ENCODE peak calls at places on chromosomes 1 and 21, in nine cellular contexts. L, I, M, Q, B, A, D, H and K are unnamed samples.

GRCh38 chr21:28252923-28253322 is 739.8 kb downstream of the LTN1 start:
- DNase-seq in L (no peak), A (no peak), I (no peak), H (no peak), Q (no peak), M (no peak), D (no peak), B (no peak), K (no peak)

GRCh38 chr1:5611431-5611830 is 380.8 kb downstream of the NPHP4 start:
- DNase-seq in M (no peak), H (no peak), D (no peak), A (no peak), B (no peak), L (no peak), Q (no peak), I (no peak), K (no peak)

GRCh38 chr1:1434131-1434811 is 1.2 kb upstream of the VWA1 start:
- DNase-seq in L (peak; percentile 92), H (peak; percentile 75), I (peak; percentile 37), D (no peak), Q (peak; percentile 36), A (peak; percentile 53), M (no peak), B (peak; percentile 92), K (no peak)

GRCh38 chr1:1144843-1145546 is 28.7 kb upstream of the TTLL10 start:
- DNase-seq in I (no peak), B (no peak), L (no peak), A (peak; percentile 79), Q (no peak), H (no peak), M (no peak), D (no peak), K (no peak)

GRCh38 chr1:33365560-33365997 is 44.7 kb upstream of the A3GALT2 start:
- DNase-seq in Q (peak; percentile 76), M (no peak), B (no peak), L (no peak), D (no peak), A (no peak), H (peak; percentile 65), I (no peak), K (no peak)

GRCh38 chr1:52159033-52159789 is 17.3 kb downstream of the ZFYVE9 start:
- DNase-seq in A (no peak), D (no peak), M (no peak), B (no peak), H (no peak), I (no peak), L (no peak), Q (peak; percentile 14), K (no peak)

GRCh38 chr1:212452323-212453155 is 19.8 kb downstream of the NENF start:
- DNase-seq in D (no peak), H (peak; percentile 53), M (no peak), I (no peak), A (no peak), Q (peak; percentile 85), L (no peak), B (peak; percentile 61), K (no peak)

GRCh38 chr1:235315735-235316134 is 12.2 kb downstream of the ARID4B start:
- DNase-seq in Q (no peak), M (peak; percentile 34), D (no peak), B (no peak), H (no peak), A (no peak), L (no peak), I (no peak), K (no peak)

GRCh38 chr1:41438711-41439110 is 45.8 kb downstream of the EDN2 start:
- DNase-seq in I (no peak), B (no peak), Q (no peak), A (no peak), M (no peak), D (no peak), L (no peak), H (no peak), K (no peak)

GRCh38 chr1:166691476-166691875 is 147.8 kb upstream of the POGK start:
- DNase-seq in I (no peak), Q (no peak), L (no peak), M (no peak), D (no peak), A (no peak), B (no peak), H (no peak), K (no peak)

GRCh38 chr1:226632922-226633351 is 84.4 kb downstream of the STUM start:
- DNase-seq in I (no peak), H (no peak), L (peak; percentile 72), M (peak; percentile 67), Q (no peak), A (no peak), B (peak; percentile 79), D (no peak), K (no peak)

GRCh38 chr1:178192686-178193085 is 98.8 kb downstream of the RASAL2 start:
- DNase-seq in Q (peak; percentile 92), I (no peak), B (no peak), M (no peak), A (peak; percentile 36), H (no peak), D (no peak), L (no peak), K (no peak)

GRCh38 chr1:243667133-243667532 is 182.9 kb downstream of the AKT3 start:
- DNase-seq in M (no peak), H (no peak), A (no peak), D (no peak), Q (no peak), I (no peak), B (no peak), L (no peak), K (no peak)

GRCh38 chr1:226656601-226657277 is 82.3 kb downstream of the ITPKB start:
- DNase-seq in M (peak; percentile 56), L (peak; percentile 49), A (peak; percentile 58), I (peak; percentile 68), H (peak; percentile 13), D (no peak), Q (peak; percentile 85), B (no peak), K (no peak)

GRCh38 chr1:201708085-201708512 is 120.9 kb upstream of the IPO9 start:
- DNase-seq in H (no peak), B (peak; percentile 80), I (no peak), A (no peak), L (no peak), M (no peak), Q (peak; percentile 78), D (no peak), K (peak; percentile 10)

GRCh38 chr1:109186704-109187071 is 27.0 kb upstream of the SARS1 start:
- DNase-seq in D (no peak), A (no peak), I (no peak), L (peak; percentile 91), Q (no peak), H (peak; percentile 16), M (no peak), B (peak; percentile 79), K (no peak)

GRCh38 chr1:234970731-234971476 is 157.7 kb downstream of the TOMM20 start:
- DNase-seq in D (no peak), A (peak; percentile 67), I (peak; percentile 54), L (peak; percentile 90), B (peak; percentile 95), H (peak; percentile 78), Q (peak; percentile 98), M (no peak), K (no peak)

GRCh38 chr1:147434926-147435325 is 106.4 kb upstream of the BCL9 start:
- DNase-seq in B (no peak), H (no peak), L (no peak), M (no peak), I (no peak), Q (no peak), A (no peak), D (no peak), K (no peak)

GRCh38 chr1:224673161-224673560 is 57.0 kb downstream of the CNIH3 start:
- DNase-seq in L (no peak), I (no peak), Q (no peak), A (no peak), H (no peak), D (no peak), M (no peak), B (no peak), K (no peak)

GRCh38 chr1:143497374-143497747 is 474.4 kb downstream of the FAM72C start:
- DNase-seq in L (peak; percentile 58), D (peak; percentile 11), B (peak; percentile 26), A (no peak), H (peak; percentile 5), M (no peak), Q (no peak), I (peak; percentile 12), K (no peak)
- H3K4me3 ChIP-seq in L (no peak overlapping the region), D (no peak overlapping the region), B (no peak overlapping the region), A (no peak overlapping the region), H (peak overlapping the region; percentile 61), M (no peak overlapping the region), Q (no peak overlapping the region), I (no peak overlapping the region), K (no peak overlapping the region)

GRCh38 chr1:221117133-221117532 is 237.9 kb downstream of the HLX start:
- DNase-seq in I (no peak), Q (no peak), B (no peak), M (no peak), D (no peak), A (no peak), L (no peak), H (no peak), K (no peak)
- H3K4me3 ChIP-seq in I (no peak overlapping the region), Q (no peak overlapping the region), B (no peak overlapping the region), M (no peak overlapping the region), D (no peak overlapping the region), A (no peak overlapping the region), L (no peak overlapping the region), H (no peak overlapping the region), K (no peak overlapping the region)

DNA sequence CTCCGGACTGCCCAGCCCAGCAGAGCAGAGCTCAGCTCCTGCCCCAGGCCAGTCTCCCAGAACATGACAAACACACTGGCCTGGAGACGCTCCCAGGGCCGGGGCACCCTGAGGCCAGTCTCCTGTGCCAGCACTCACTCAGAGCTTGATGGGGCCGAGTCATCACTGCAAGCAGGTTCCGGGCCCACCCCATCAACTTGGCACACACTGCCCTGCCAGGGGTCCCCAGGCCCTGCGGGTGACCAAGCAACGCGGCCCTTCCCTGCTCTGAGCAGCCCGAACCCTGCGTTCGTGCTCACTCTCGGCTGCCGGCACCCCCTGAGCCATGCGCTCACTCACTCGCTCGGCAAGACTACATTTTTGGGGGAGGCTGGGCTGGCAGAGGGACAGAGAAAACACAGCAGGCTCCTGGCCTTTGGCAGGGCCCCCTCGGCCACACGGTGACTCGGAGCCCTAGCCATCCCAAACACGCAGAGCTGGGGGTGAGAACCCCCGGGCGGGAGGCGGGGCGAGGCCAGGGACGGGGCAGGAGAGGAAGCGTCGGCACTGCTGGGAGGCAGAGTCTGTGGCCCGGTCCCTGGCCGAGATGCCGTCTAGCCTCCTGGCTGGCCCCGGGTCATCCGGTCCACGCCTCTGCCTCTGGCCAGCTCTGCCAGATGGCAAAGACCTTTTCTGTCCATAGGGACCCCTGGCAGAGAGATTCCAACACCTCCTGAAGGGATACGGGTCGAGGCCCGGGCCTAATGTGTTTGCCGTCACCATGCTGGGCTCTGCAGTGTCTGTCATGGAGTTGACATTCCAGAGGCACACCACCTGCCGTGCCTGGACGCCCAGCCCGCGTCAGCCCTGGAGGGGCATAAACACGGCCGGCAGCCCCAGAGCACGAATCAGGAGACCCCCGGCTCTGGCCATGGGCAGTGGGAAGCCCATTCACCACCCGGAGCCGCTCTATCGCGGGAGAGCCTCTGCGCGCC is 67.9 kb downstream of the MEGF6 start:
- DNase-seq in B (peak; percentile 82), I (peak; percentile 61), H (no peak), A (peak; percentile 22), L (peak; percentile 85), Q (peak; percentile 85), M (no peak), D (no peak), K (no peak)
- H3K4me3 ChIP-seq in B (no peak overlapping the region), I (no peak overlapping the region), H (no peak overlapping the region), A (no peak overlapping the region), L (no peak overlapping the region), Q (no peak overlapping the region), M (no peak overlapping the region), D (no peak overlapping the region), K (no peak overlapping the region)

GRCh38 chr1:152048641-152048970 is 11.8 kb upstream of the S100A11 start:
- DNase-seq in I (no peak), A (no peak), M (no peak), L (no peak), H (no peak), D (no peak), B (no peak), Q (no peak), K (no peak)
- H3K4me3 ChIP-seq in I (peak overlapping the region; percentile 27), A (peak overlapping the region; percentile 13), M (peak overlapping the region; percentile 75), L (no peak overlapping the region), H (peak overlapping the region; percentile 43), D (peak overlapping the region; percentile 45), B (no peak overlapping the region), Q (peak overlapping the region; percentile 8), K (peak overlapping the region; percentile 48)